ENCODE peak calls at places on chromosomes 4 and X, in seven cellular contexts. L, U, Z, S, K, C and T are unnamed samples.

GRCh38 chr4:10162341-10163000 is 45.9 kb upstream of the WDR1 start:
- DNase-seq in U (peak), L (no peak), S (no peak), K (no peak), C (no peak), Z (no peak), T (no peak)

GRCh38 chr4:144734522-144734921 is 88.6 kb downstream of the HHIP start:
- DNase-seq in L (no peak), S (no peak), U (no peak), C (no peak), Z (no peak), K (no peak), T (no peak)

GRCh38 chr4:47315346-47315745 is 148.2 kb downstream of the COMMD8 start:
- DNase-seq in Z (no peak), K (no peak), S (no peak), U (no peak), L (no peak), C (no peak), T (no peak)

GRCh38 chr4:128859887-128860774 is 50.6 kb downstream of the JADE1 start:
- DNase-seq in S (no peak), C (no peak), U (no peak), K (no peak), Z (no peak), L (no peak), T (no peak)

GRCh38 chr4:76950052-76950845 is 697 bp downstream of the SEPTIN11 start:
- DNase-seq in C (no peak), K (no peak), S (peak), L (peak), Z (peak), U (peak), T (no peak)

GRCh38 chrX:113157496-113157895 is 316.9 kb upstream of the AMOT start:
- DNase-seq in U (no peak), S (no peak), Z (no peak), C (no peak), L (no peak), K (no peak), T (no peak)

GRCh38 chr4:519203-519651 is 20.2 kb downstream of the PIGG start:
- DNase-seq in U (no peak), K (no peak), L (no peak), Z (no peak), C (no peak), S (no peak), T (no peak)

GRCh38 chrX:103585421-103586313 is at the start of gene TCEAL4:
- DNase-seq in Z (peak), S (peak), U (no peak), K (peak), C (no peak), L (peak), T (no peak)

GRCh38 chrX:38233891-38234807 is 13.5 kb upstream of the SRPX start:
- DNase-seq in Z (no peak), L (no peak), U (no peak), S (no peak), C (no peak), K (no peak), T (no peak)

GRCh38 chr4:187799735-187800134 is 195.8 kb upstream of the ZFP42 start:
- DNase-seq in L (no peak), K (no peak), Z (no peak), C (no peak), U (no peak), S (no peak), T (no peak)

GRCh38 chrX:119062750-119063374 is 9.9 kb upstream of the CT47C1 start:
- DNase-seq in L (no peak), U (no peak), C (no peak), K (peak), S (peak), Z (no peak), T (no peak)

GRCh38 chr4:171017596-171017995 is 795.6 kb upstream of the GALNTL6 start:
- DNase-seq in U (no peak), L (no peak), K (no peak), C (no peak), S (no peak), Z (no peak), T (no peak)

GRCh38 chrX:283115-283845 is 2.1 kb downstream of the PLCXD1 start:
- DNase-seq in L (peak), Z (peak), K (peak), C (peak), S (peak), U (no peak), T (peak)

GRCh38 chrX:72253686-72254085 is 14.9 kb upstream of the ERCC6L start:
- DNase-seq in Z (no peak), C (no peak), K (no peak), L (no peak), S (no peak), U (no peak), T (no peak)

GRCh38 chrX:72258174-72258573 is 18.9 kb downstream of the RPS4X start:
- DNase-seq in K (no peak), C (no peak), L (peak), Z (no peak), S (no peak), U (peak), T (no peak)

GRCh38 chrX:72254835-72255234 is 16.0 kb upstream of the ERCC6L start:
- DNase-seq in S (no peak), L (peak), U (no peak), K (no peak), C (no peak), Z (peak), T (no peak)

GRCh38 chrX:72255864-72256263 is 17.0 kb upstream of the ERCC6L start:
- DNase-seq in C (no peak), K (no peak), Z (no peak), S (no peak), L (no peak), U (no peak), T (no peak)

GRCh38 chrX:72255445-72255844 is 16.6 kb upstream of the ERCC6L start:
- DNase-seq in U (no peak), S (no peak), L (no peak), Z (peak), K (no peak), C (no peak), T (no peak)
- TF ChIP-seq YY1 in U (no peak), S (no peak), L (no peak), Z (no peak), K (no peak), C (no peak), T (no peak)

GRCh38 chr4:69713593-69713992 is 46.8 kb downstream of the SULT1B1 start:
- DNase-seq in C (no peak), L (no peak), Z (no peak), U (peak), S (no peak), K (no peak), T (no peak)
- TF ChIP-seq YY1 in C (no peak), L (no peak), Z (no peak), U (no peak), S (no peak), K (no peak), T (no peak)

DNA sequence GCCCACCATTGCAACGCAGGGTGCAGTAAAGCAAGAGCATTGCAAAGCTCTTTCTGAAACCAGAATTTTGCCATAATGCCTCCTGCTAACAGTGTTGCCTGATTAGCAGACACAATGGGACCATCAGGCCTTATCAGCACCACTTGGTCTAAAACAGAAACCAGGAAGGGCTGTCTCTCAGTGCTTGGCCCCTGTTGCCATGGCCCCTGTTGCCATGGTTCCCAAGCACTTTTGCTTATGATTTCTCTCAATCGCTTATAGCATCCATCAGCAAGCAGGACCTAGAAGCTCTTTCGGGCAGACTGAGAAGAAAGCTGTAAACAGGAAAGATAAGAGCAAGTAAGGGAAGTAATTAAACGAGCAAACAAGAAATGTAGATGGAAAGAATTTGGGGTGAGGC is 36.8 kb downstream of the RTL5 start:
- DNase-seq in Z (no peak), K (no peak), U (no peak), C (no peak), S (peak), L (peak), T (no peak)
- TF ChIP-seq YY1 in Z (no peak), K (no peak), U (no peak), C (no peak), S (no peak), L (no peak), T (no peak)

GRCh38 chrX:120358687-120359086 is 3.2 kb upstream of the ATP1B4 start:
- DNase-seq in C (no peak), K (no peak), S (no peak), L (no peak), Z (no peak), U (no peak), T (no peak)
- TF ChIP-seq YY1 in C (no peak), K (no peak), S (no peak), L (no peak), Z (no peak), U (no peak), T (no peak)

DNA sequence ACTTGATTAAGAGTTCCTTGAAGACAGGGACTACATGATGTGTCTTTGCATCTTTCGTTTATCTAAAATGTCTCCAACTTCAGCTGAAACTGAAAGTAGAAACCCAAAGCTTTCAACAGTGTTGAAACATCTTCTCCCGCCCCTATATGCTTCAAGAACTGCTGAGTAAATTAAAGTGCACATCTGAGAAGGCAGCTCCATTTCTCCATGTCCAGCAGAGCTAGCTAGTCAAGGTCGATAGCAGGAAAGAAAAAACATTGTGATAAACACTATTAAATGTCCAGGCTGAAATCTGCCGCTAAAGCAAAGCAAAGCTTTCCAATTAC is 185.6 kb upstream of the TBL1X start:
- DNase-seq in C (no peak), S (no peak), L (no peak), K (no peak), U (no peak), Z (no peak), T (no peak)
- TF ChIP-seq YY1 in C (no peak), S (no peak), L (no peak), K (no peak), U (no peak), Z (no peak), T (no peak)

DNA sequence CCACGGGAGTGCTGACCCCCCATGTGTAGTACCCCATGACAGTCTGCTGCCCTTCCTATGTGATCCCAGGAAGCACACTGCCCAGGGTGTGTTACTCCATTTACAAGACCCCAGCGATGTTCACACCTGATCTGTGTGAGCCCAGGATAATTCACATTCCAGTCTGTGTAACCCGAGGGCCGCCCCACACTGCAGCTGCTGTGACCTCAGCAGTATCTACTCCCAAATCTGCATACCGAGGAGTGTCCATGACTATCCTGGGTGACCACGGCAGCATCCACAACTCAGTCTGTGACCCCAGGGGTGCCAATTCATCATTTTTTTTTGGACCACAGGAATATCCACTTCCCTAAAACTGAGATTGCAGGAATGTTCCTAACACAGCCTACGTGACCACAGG is 7.8 kb upstream of the GLOD5 start:
- DNase-seq in K (no peak), Z (no peak), L (no peak), U (no peak), C (no peak), S (no peak), T (no peak)
- TF ChIP-seq YY1 in K (no peak), Z (no peak), L (no peak), U (no peak), C (no peak), S (no peak), T (no peak)

GRCh38 chr4:52600275-52600674 is 58.8 kb downstream of the USP46 start:
- DNase-seq in K (no peak), Z (no peak), C (no peak), U (no peak), L (no peak), S (no peak), T (no peak)
- TF ChIP-seq YY1 in K (no peak), Z (no peak), C (no peak), U (no peak), L (no peak), S (no peak), T (no peak)

DNA sequence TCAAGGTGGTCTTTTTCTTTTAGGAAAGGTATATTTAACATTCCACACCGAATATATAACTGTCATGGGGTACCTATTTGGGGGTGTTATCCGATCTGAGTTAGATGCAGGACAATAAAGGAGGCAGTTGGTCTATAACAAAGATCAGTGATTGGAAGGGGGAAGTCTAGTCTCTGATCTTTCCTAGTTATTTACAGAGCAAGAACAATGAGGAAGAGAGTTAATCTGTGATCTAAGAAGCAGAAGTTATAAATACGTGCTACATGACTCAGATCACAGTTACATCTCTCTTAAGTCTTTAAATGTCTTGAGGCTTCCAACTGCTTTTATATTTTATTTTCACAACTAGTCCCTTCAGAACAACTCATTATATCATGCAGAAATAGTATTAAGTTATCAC is 33.2 kb upstream of the ARMCX4 start:
- DNase-seq in Z (no peak), U (no peak), L (no peak), S (no peak), C (no peak), K (no peak), T (no peak)
- TF ChIP-seq YY1 in Z (no peak), U (no peak), L (no peak), S (no peak), C (no peak), K (no peak), T (no peak)